ENCODE peak calls at places on chromosomes 5 and 9, in seven cellular contexts. O, U, Q, E, P, W and C are unnamed samples.

GRCh38 chr5:83145882-83146331 is 68.6 kb downstream of the XRCC4 start:
- DNase-seq in O (peak; percentile 7), P (no peak), Q (no peak), E (peak; percentile 7), W (peak; percentile 35), U (no peak), C (peak; percentile 25)

GRCh38 chr9:136544549-136545064 is 1.2 kb downstream of the NOTCH1 start:
- DNase-seq in E (no peak), P (no peak), W (peak; percentile 15), Q (peak; percentile 53), O (no peak), U (no peak), C (no peak)

GRCh38 chr5:149405550-149406202 is 26.6 kb upstream of the IL17B start:
- DNase-seq in W (no peak), E (no peak), U (no peak), O (no peak), Q (no peak), P (no peak), C (no peak)

GRCh38 chr9:132030626-132031325 is 48.9 kb downstream of the MED27 start:
- DNase-seq in Q (no peak), W (no peak), O (no peak), P (no peak), U (no peak), E (no peak), C (no peak)

GRCh38 chr5:72021651-72022357 is 85.5 kb upstream of the MAP1B start:
- DNase-seq in P (no peak), E (no peak), U (no peak), W (no peak), Q (no peak), O (no peak), C (no peak)

GRCh38 chr5:4879693-4880303 is 260.3 kb upstream of the ADAMTS16 start:
- DNase-seq in P (peak; percentile 52), E (no peak), W (peak; percentile 74), O (peak; percentile 65), U (peak; percentile 21), Q (peak; percentile 76), C (peak; percentile 3)

GRCh38 chr5:6576861-6577501 is 55.9 kb downstream of the NSUN2 start:
- DNase-seq in E (peak; percentile 13), W (peak; percentile 66), Q (peak; percentile 54), P (peak; percentile 21), O (peak; percentile 61), U (no peak), C (peak; percentile 2)

GRCh38 chr9:99437145-99437544 is 215.1 kb downstream of the SEC61B start:
- DNase-seq in O (no peak), U (no peak), Q (no peak), W (no peak), P (no peak), E (no peak), C (no peak)

GRCh38 chr5:162842725-162843124 is 594.7 kb upstream of the CCNG1 start:
- DNase-seq in U (no peak), W (no peak), O (no peak), E (no peak), P (no peak), Q (no peak), C (no peak)

GRCh38 chr5:126267435-126267834 is 155.8 kb upstream of the GRAMD2B start:
- DNase-seq in E (no peak), P (no peak), U (no peak), Q (peak; percentile 8), W (no peak), O (no peak), C (no peak)

GRCh38 chr5:19928556-19929421 is 59.2 kb downstream of the CDH18 start:
- DNase-seq in P (peak; percentile 34), E (peak; percentile 46), O (peak; percentile 92), Q (no peak), U (peak; percentile 81), W (peak; percentile 93), C (peak; percentile 44)

GRCh38 chr5:66324357-66324756 is 180.3 kb downstream of the SREK1 start:
- DNase-seq in P (no peak), O (no peak), E (no peak), W (no peak), U (no peak), Q (no peak), C (no peak)

GRCh38 chr5:175596818-175597217 is 61.1 kb upstream of the HRH2 start:
- DNase-seq in U (no peak), W (no peak), Q (no peak), O (no peak), P (no peak), E (no peak), C (no peak)

GRCh38 chr9:126419475-126419874 is 92.8 kb downstream of the MVB12B start:
- DNase-seq in P (no peak), W (no peak), E (no peak), Q (no peak), O (peak; percentile 64), U (no peak), C (no peak)

GRCh38 chr9:132447346-132447745 is 37.3 kb downstream of the CFAP77 start:
- DNase-seq in Q (no peak), W (no peak), O (no peak), P (no peak), E (no peak), U (no peak), C (no peak)

GRCh38 chr9:130208600-130209347 is 36.6 kb downstream of the NCS1 start:
- DNase-seq in Q (no peak), E (no peak), U (no peak), O (no peak), W (no peak), P (no peak), C (no peak)
- H3K4me3 ChIP-seq in Q (no peak overlapping the region), E (no peak overlapping the region), U (no peak overlapping the region), O (no peak overlapping the region), W (no peak overlapping the region), P (no peak overlapping the region), C (no peak overlapping the region)

GRCh38 chr5:141477815-141478214 is 2.0 kb downstream of the PCDHGC3 start:
- DNase-seq in U (no peak), O (no peak), E (no peak), P (no peak), W (no peak), Q (no peak), C (no peak)

GRCh38 chr5:141477169-141477568 is 1.4 kb downstream of the PCDHGC3 start:
- DNase-seq in W (no peak), E (no peak), Q (no peak), U (no peak), O (no peak), P (no peak), C (no peak)

GRCh38 chr5:141478321-141478945 is 2.7 kb downstream of the PCDHGC3 start:
- DNase-seq in E (no peak), O (peak; percentile 50), Q (peak; percentile 46), U (no peak), P (no peak), W (peak; percentile 51), C (no peak)

GRCh38 chr5:141476132-141476909 is 555 bp downstream of the PCDHGC3 start:
- DNase-seq in O (peak; percentile 85), P (peak; percentile 46), U (no peak), W (peak; percentile 82), E (peak; percentile 47), Q (peak; percentile 51), C (peak; percentile 34)

DNA sequence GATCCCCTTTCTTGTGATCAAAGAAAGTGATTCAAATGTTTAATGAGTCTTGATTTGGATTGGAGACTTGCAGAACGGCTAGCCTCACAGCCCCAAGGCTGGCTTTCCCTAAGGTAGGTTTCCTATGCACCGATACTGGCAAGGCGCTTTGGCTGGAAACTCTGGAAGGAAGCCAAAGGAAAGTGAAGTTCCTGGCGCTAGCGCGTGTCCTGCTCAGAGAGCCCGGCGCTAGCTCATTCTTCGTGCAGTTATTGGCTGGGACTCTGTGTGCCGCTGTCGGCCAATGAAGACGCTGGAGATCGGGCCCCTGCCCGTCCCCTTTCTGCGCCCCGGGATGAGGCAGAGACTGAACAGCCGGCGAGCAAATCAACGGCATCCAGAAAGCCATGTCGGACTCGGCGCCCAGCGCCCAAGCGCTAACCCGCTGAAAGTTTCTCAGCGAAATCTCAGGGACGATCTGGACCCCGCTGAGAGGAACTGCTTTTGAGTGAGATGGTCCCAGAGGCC is at the start of gene PCDHGC3:
- DNase-seq in U (peak; percentile 78), P (peak; percentile 87), W (peak; percentile 95), O (peak; percentile 95), Q (peak; percentile 89), E (peak; percentile 90), C (peak; percentile 90)
- TF ChIP-seq CTCF in U (peak; percentile 32), P (peak; percentile 47), W (no peak), O (peak; percentile 20), Q (peak; percentile 53), E (peak; percentile 20), C (no peak)

GRCh38 chr9:124473310-124473709 is 23.1 kb downstream of the ADGRD2 start:
- DNase-seq in O (no peak), P (no peak), W (no peak), E (no peak), U (no peak), Q (no peak), C (peak; percentile 7)
- H3K4me3 ChIP-seq in O (no peak overlapping the region), P (no peak overlapping the region), W (no peak overlapping the region), E (no peak overlapping the region), U (no peak overlapping the region), Q (no peak overlapping the region), C (no peak overlapping the region)

GRCh38 chr5:147234098-147234824 is 565 bp upstream of the STK32A start:
- DNase-seq in E (no peak), Q (no peak), W (no peak), P (no peak), U (no peak), O (no peak), C (no peak)

GRCh38 chr5:147240266-147240985 is 5.6 kb downstream of the STK32A start:
- DNase-seq in P (no peak), O (no peak), U (no peak), E (no peak), W (no peak), Q (no peak), C (no peak)

GRCh38 chr5:147234825-147235635 is at the start of gene STK32A:
- DNase-seq in U (peak; percentile 4), O (peak; percentile 53), P (no peak), E (no peak), W (peak; percentile 17), Q (no peak), C (no peak)
- TF ChIP-seq CTCF in U (peak; percentile 17), O (no peak), P (no peak), E (no peak), W (no peak), Q (no peak), C (peak; percentile 21)

GRCh38 chr5:73419414-73420390 is 28.9 kb downstream of the FOXD1 start:
- DNase-seq in W (peak; percentile 50), E (peak; percentile 69), O (peak; percentile 93), U (no peak), Q (no peak), P (no peak), C (no peak)
- H3K4me3 ChIP-seq in W (peak overlapping the region; percentile 10), E (peak overlapping the region; percentile 43), O (peak overlapping the region; percentile 47), U (peak overlapping the region; percentile 10), Q (no peak overlapping the region), P (peak overlapping the region; percentile 30), C (peak overlapping the region; percentile 38)

DNA sequence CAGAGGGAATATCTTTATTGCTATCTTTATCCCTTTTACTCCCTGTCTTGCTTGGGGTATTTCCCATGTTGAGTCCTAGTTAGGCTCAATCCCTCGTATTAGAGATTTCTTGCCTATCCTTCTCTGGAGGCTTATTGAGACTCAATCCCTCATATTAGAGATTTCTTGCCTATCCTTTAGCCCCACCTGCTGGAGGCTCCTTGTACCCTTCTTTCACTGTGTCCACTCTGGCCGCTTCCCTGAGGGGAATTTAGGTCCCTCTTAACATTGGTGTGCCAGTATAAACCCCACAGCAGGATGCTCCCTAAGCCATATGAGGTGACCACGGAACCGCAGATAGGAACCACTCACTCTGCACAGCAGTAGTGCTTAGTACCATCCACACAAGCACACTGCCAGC is 110.7 kb upstream of the MAMDC2 start:
- DNase-seq in U (no peak), P (no peak), E (no peak), W (no peak), O (no peak), Q (peak; percentile 28), C (no peak)
- TF ChIP-seq CTCF in U (no peak), P (peak; percentile 27), E (peak; percentile 17), W (peak; percentile 35), O (no peak), Q (peak; percentile 19), C (no peak)